ENCODE peak calls at places on chromosome 14, in four cellular contexts. H, J, R and N are unnamed samples.
A peak's percentile ranks its signal among the peaks of the same experiment; 100 is the strongest.

GRCh38 chr14:20659813-20660395 is 18.4 kb upstream of the OR6S1 start:
- DNase-seq in H (no peak), J (peak; percentile 64), R (no peak), N (no peak)

GRCh38 chr14:27506272-27506671 is 908.4 kb upstream of the NOVA1 start:
- DNase-seq in H (no peak), J (no peak), R (no peak), N (no peak)

GRCh38 chr14:61872452-61872851 is 110.2 kb downstream of the SNAPC1 start:
- DNase-seq in H (no peak), J (no peak), R (no peak), N (no peak)

GRCh38 chr14:38101679-38102078 is 106.0 kb upstream of the SSTR1 start:
- DNase-seq in H (no peak), J (no peak), R (no peak), N (no peak)

GRCh38 chr14:75242546-75243273 is 35.9 kb upstream of the FOS start:
- DNase-seq in H (no peak), J (no peak), R (no peak), N (no peak)

GRCh38 chr14:68497016-68497415 is 295.9 kb downstream of the ZFP36L1 start:
- DNase-seq in H (no peak), J (no peak), R (no peak), N (no peak)

GRCh38 chr14:74350211-74350943 is 2.1 kb downstream of the VRTN start:
- DNase-seq in H (no peak), J (no peak), R (peak; percentile 14), N (no peak)

GRCh38 chr14:102924632-102925588 is 2.4 kb downstream of the AMN start:
- DNase-seq in H (no peak), J (no peak), R (no peak), N (no peak)

GRCh38 chr14:38605193-38606114 is 349.6 kb upstream of the CLEC14A start:
- DNase-seq in H (no peak), J (no peak), R (no peak), N (no peak)

GRCh38 chr14:102434647-102435175 is 72.0 kb downstream of the TECPR2 start:
- DNase-seq in H (no peak), J (no peak), R (no peak), N (no peak)

GRCh38 chr14:60090864-60091519 is 731 bp upstream of the PCNX4 start:
- DNase-seq in H (peak; percentile 76), J (no peak), R (peak; percentile 80), N (peak; percentile 5)

GRCh38 chr14:80930836-80931389 is 10.6 kb downstream of the CEP128 start:
- DNase-seq in H (no peak), J (no peak), R (no peak), N (no peak)

GRCh38 chr14:100607611-100607956 is 20.4 kb upstream of the BEGAIN start:
- DNase-seq in H (no peak), J (no peak), R (peak; percentile 46), N (no peak)

GRCh38 chr14:99224948-99225347 is 47.0 kb downstream of the BCL11B start:
- DNase-seq in H (no peak), J (no peak), R (no peak), N (no peak)

GRCh38 chr14:63468273-63468672 is 74.9 kb downstream of the PPP2R5E start:
- DNase-seq in H (no peak), J (no peak), R (no peak), N (no peak)

DNA sequence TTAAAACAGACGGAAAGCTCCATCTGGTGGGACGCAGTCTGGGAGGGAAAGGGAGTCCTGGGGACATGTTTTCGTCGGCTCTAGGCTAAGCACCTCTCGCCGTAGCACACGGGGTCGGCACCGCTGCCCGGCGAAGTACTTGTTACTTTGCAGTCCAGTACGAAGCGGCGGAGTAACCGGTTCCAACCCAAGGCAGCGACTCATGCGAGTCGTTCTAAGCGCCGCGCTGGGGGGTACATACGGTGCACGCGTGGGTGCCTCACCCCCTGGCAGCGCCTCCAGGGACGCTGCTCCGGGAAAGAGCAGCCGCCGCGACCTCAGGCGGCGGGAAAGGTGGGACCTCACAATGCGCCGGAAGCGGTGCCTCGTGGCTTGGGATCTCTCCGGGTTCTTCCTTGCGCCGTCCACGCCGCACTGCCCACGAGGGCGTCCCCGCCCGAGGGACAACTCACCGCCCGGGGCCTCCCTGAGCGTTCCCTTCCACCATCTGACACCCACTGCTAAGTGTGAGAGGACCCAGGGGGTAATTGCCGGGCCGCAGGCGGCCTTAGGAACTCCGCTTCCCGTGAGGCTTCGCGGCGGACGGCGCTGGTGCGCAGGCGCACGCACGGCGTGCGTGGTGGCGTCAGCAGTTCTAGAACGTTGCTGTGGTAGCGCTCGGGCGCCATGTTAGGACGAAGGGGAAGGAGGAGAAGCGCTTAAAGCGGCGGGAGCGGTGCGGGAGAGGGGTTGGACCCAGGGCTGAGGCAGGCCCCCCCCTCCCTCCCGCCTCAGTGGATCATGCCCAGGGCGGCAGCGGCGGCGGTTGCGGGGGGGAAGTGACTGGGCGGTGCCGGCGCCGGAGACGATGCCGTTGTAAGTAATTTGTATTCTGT is at the start of gene PAPOLA:
- DNase-seq in H (peak; percentile 96), J (peak; percentile 98), R (peak; percentile 96), N (peak; percentile 58)
- TF ChIP-seq CTCF in H (peak; percentile 43), J (peak; percentile 11), R (no peak), N (peak; percentile 23)

DNA sequence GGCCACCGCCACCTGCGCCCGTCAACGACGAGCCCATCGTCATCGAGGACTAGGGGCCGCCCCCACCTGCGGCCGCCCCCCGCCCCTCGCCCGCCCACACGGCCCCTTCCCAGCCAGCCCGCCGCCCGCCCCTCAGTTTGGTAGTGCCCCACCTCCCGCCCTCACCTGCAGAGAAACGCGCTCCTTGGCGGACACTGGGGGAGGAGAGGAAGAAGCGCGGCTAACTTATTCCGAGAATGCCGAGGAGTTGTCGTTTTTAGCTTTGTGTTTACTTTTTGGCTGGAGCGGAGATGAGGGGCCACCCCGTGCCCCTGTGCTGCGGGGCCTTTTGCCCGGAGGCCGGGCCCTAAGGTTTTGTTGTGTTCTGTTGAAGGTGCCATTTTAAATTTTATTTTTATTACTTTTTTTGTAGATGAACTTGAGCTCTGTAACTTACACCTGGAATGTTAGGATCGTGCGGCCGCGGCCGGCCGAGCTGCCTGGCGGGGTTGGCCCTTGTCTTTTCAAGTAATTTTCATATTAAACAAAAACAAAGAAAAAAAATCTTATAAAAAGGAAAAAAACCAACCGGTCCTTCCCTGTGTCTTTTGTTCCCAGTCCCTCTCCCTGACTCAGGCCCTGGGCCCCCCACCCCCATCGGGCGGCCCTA is 4.3 kb upstream of the CRIP2 start:
- DNase-seq in H (no peak), J (no peak), R (no peak), N (no peak)
- TF ChIP-seq POLR2A in H (no peak), J (no peak), R (no peak), N (no peak)

GRCh38 chr14:77322209-77322902 is 1.5 kb downstream of the GSTZ1 start:
- DNase-seq in H (no peak), J (no peak), R (peak; percentile 39), N (no peak)

GRCh38 chr14:77318006-77318553 is 2.6 kb downstream of the POMT2 start:
- DNase-seq in H (peak; percentile 31), J (no peak), R (peak; percentile 41), N (no peak)

GRCh38 chr14:77320238-77320935 is at the start of gene POMT2:
- DNase-seq in H (peak; percentile 95), J (peak; percentile 98), R (peak; percentile 97), N (peak; percentile 82)

GRCh38 chr14:77316872-77317271 is 3.8 kb downstream of the POMT2 start:
- DNase-seq in H (peak; percentile 21), J (no peak), R (peak; percentile 46), N (no peak)

GRCh38 chr14:77319416-77319815 is 1.3 kb downstream of the POMT2 start:
- DNase-seq in H (no peak), J (no peak), R (peak; percentile 45), N (no peak)
- H3K4me3 ChIP-seq in H (no peak overlapping the region), J (no peak overlapping the region), R (no peak overlapping the region), N (peak overlapping the region; percentile 81)

GRCh38 chr14:76497550-76498484 is 121.9 kb downstream of the ESRRB start:
- DNase-seq in H (no peak), J (peak; percentile 43), R (peak; percentile 55), N (no peak)
- TF ChIP-seq CTCF in H (no peak), J (no peak), R (no peak), N (no peak)